ENCODE peak calls at places on chromosomes 5 and 9, in four cellular contexts. One of them, this sample, is unnamed.

GRCh38 chr9:37994639-37995347 is 74.2 kb downstream of the SHB start:
- DNase-seq in cardiac septum: peak
- DNase-seq in sigmoid colon: peak
- DNase-seq in HTR-8/SVneo: peak
- DNase-seq in this sample: no peak

GRCh38 chr5:1411099-1411498 is 34.1 kb downstream of the SLC6A3 start:
- DNase-seq in cardiac septum: no peak
- DNase-seq in sigmoid colon: peak
- DNase-seq in HTR-8/SVneo: no peak
- DNase-seq in this sample: no peak

GRCh38 chr9:93183663-93184438 is at the start of gene WNK2:
- DNase-seq in sigmoid colon: no peak
- DNase-seq in HTR-8/SVneo: peak
- DNase-seq in cardiac septum: no peak
- DNase-seq in this sample: no peak

GRCh38 chr9:37752646-37753488 is 738 bp upstream of the TRMT10B start:
- DNase-seq in HTR-8/SVneo: no peak
- DNase-seq in sigmoid colon: no peak
- DNase-seq in cardiac septum: no peak
- DNase-seq in this sample: no peak

GRCh38 chr9:110575169-110575568 is 4.4 kb downstream of the SVEP1 start:
- DNase-seq in cardiac septum: no peak
- DNase-seq in sigmoid colon: no peak
- DNase-seq in HTR-8/SVneo: no peak
- DNase-seq in this sample: no peak

GRCh38 chr5:6829150-6829784 is 116.0 kb downstream of the TENT4A start:
- DNase-seq in cardiac septum: no peak
- DNase-seq in HTR-8/SVneo: no peak
- DNase-seq in sigmoid colon: no peak
- DNase-seq in this sample: peak

GRCh38 chr5:72255670-72256069 is 64.4 kb downstream of the MRPS27 start:
- DNase-seq in sigmoid colon: no peak
- DNase-seq in cardiac septum: no peak
- DNase-seq in HTR-8/SVneo: no peak
- DNase-seq in this sample: no peak

GRCh38 chr5:10695055-10695649 is 65.9 kb downstream of the DAP start:
- DNase-seq in cardiac septum: peak
- DNase-seq in HTR-8/SVneo: peak
- DNase-seq in sigmoid colon: peak
- DNase-seq in this sample: peak

GRCh38 chr5:171927345-171927941 is 79.0 kb downstream of the FBXW11 start:
- DNase-seq in HTR-8/SVneo: no peak
- DNase-seq in sigmoid colon: no peak
- DNase-seq in cardiac septum: no peak
- DNase-seq in this sample: no peak

GRCh38 chr9:3948826-3949578 is 350.9 kb downstream of the GLIS3 start:
- DNase-seq in cardiac septum: no peak
- DNase-seq in sigmoid colon: no peak
- DNase-seq in HTR-8/SVneo: no peak
- DNase-seq in this sample: peak

GRCh38 chr9:97809666-97810344 is 43.2 kb upstream of the FOXE1 start:
- DNase-seq in HTR-8/SVneo: no peak
- DNase-seq in cardiac septum: no peak
- DNase-seq in sigmoid colon: no peak
- DNase-seq in this sample: no peak

GRCh38 chr9:92850898-92851297 is 26.9 kb downstream of the ZNF484 start:
- DNase-seq in HTR-8/SVneo: no peak
- DNase-seq in cardiac septum: no peak
- DNase-seq in sigmoid colon: no peak
- DNase-seq in this sample: no peak

GRCh38 chr5:65708140-65708539 is 13.8 kb downstream of the SGTB start:
- DNase-seq in sigmoid colon: no peak
- DNase-seq in HTR-8/SVneo: no peak
- DNase-seq in cardiac septum: no peak
- DNase-seq in this sample: no peak

GRCh38 chr5:136330353-136330913 is 34.9 kb downstream of the TRPC7 start:
- DNase-seq in HTR-8/SVneo: no peak
- DNase-seq in cardiac septum: no peak
- DNase-seq in sigmoid colon: no peak
- DNase-seq in this sample: no peak

GRCh38 chr5:165457854-165458481 is 1952.5 kb downstream of the MAT2B start:
- DNase-seq in sigmoid colon: no peak
- DNase-seq in cardiac septum: no peak
- DNase-seq in HTR-8/SVneo: peak
- DNase-seq in this sample: peak

GRCh38 chr5:154524846-154525245 is 46.8 kb upstream of the HAND1 start:
- DNase-seq in sigmoid colon: no peak
- DNase-seq in HTR-8/SVneo: peak
- DNase-seq in cardiac septum: no peak
- DNase-seq in this sample: no peak

GRCh38 chr5:157066950-157067349 is 8.0 kb upstream of the HAVCR1 start:
- DNase-seq in sigmoid colon: no peak
- DNase-seq in cardiac septum: no peak
- DNase-seq in HTR-8/SVneo: no peak
- DNase-seq in this sample: no peak

GRCh38 chr9:38083858-38084555 is 15.0 kb upstream of the SHB start:
- DNase-seq in HTR-8/SVneo: no peak
- DNase-seq in cardiac septum: peak
- DNase-seq in sigmoid colon: peak
- DNase-seq in this sample: no peak

GRCh38 chr9:128233817-128234406 is 30.7 kb downstream of the DNM1 start:
- DNase-seq in cardiac septum: no peak
- DNase-seq in sigmoid colon: no peak
- DNase-seq in HTR-8/SVneo: no peak
- DNase-seq in this sample: no peak

GRCh38 chr5:68345166-68345565 is 129.6 kb downstream of the PIK3R1 start:
- DNase-seq in cardiac septum: no peak
- DNase-seq in HTR-8/SVneo: no peak
- DNase-seq in sigmoid colon: no peak
- DNase-seq in this sample: no peak

GRCh38 chr5:142248853-142249462 is 75.9 kb downstream of the SPRY4 start:
- DNase-seq in cardiac septum: no peak
- DNase-seq in HTR-8/SVneo: no peak
- DNase-seq in sigmoid colon: no peak
- DNase-seq in this sample: no peak

GRCh38 chr9:61673664-61674381 is 484.0 kb downstream of the SPATA31A7 start:
- DNase-seq in HTR-8/SVneo: no peak
- DNase-seq in cardiac septum: peak
- DNase-seq in sigmoid colon: no peak
- DNase-seq in this sample: no peak

GRCh38 chr5:43179836-43180235 is 12.2 kb upstream of the NIM1K start:
- DNase-seq in cardiac septum: no peak
- DNase-seq in sigmoid colon: no peak
- DNase-seq in HTR-8/SVneo: no peak
- DNase-seq in this sample: no peak

GRCh38 chr9:96217358-96217755 is 84.6 kb downstream of the HSD17B3 start:
- DNase-seq in cardiac septum: no peak
- DNase-seq in sigmoid colon: peak
- DNase-seq in HTR-8/SVneo: no peak
- DNase-seq in this sample: no peak

This sample was measured in H54.